ENCODE peak calls at places on chromosome 10, in six cellular contexts. F is foreskin fibroblast, X is iris pigment epithelial cell, K is epithelial cell of esophagus, O is ACHN, A is fibroblast of mammary gland. B is an unnamed sample.

GRCh38 chr10:43217563-43218205 is 49.2 kb downstream of the RASGEF1A start:
- DNase-seq in O (no peak), K (no peak), F (no peak), X (no peak), A (no peak), B (no peak)

GRCh38 chr10:104317195-104318095 is 20.8 kb downstream of the ITPRIP start:
- DNase-seq in O (no peak), X (peak), F (no peak), K (peak), A (peak), B (no peak)

GRCh38 chr10:102669206-102670064 is 25.2 kb downstream of the TRIM8 start:
- DNase-seq in K (peak), A (peak), F (peak), O (peak), X (peak), B (peak)

GRCh38 chr10:123316776-123317175 is 162.6 kb downstream of the BUB3 start:
- DNase-seq in A (no peak), F (no peak), X (no peak), O (no peak), K (no peak), B (no peak)

GRCh38 chr10:68096913-68097509 is 12.3 kb upstream of the MYPN start:
- DNase-seq in O (peak), K (peak), F (peak), X (peak), A (peak), B (peak)

GRCh38 chr10:75751232-75751631 is 319.8 kb downstream of the LRMDA start:
- DNase-seq in K (no peak), F (no peak), O (no peak), X (no peak), A (no peak), B (no peak)

GRCh38 chr10:21525367-21526183 is at the start of gene SKIDA1:
- DNase-seq in F (peak), A (peak), O (peak), K (peak), X (peak), B (peak)

GRCh38 chr10:71217266-71218045 is 5.1 kb downstream of the UNC5B start:
- DNase-seq in A (peak), K (peak), X (peak), F (no peak), O (peak), B (peak)

GRCh38 chr10:72175166-72175565 is 40.6 kb upstream of the ANAPC16 start:
- DNase-seq in K (peak), O (no peak), A (peak), F (peak), X (peak), B (no peak)

GRCh38 chr10:35463105-35463867 is 127.0 kb downstream of the CCNY start:
- DNase-seq in F (no peak), O (no peak), X (no peak), K (no peak), A (no peak), B (no peak)

GRCh38 chr10:17249820-17250219 is 21.8 kb downstream of the VIM start:
- DNase-seq in K (peak), A (peak), F (no peak), X (no peak), O (no peak), B (no peak)

GRCh38 chr10:69807696-69808095 is 6.0 kb downstream of the COL13A1 start:
- DNase-seq in K (peak), A (peak), X (peak), F (no peak), O (peak), B (no peak)

GRCh38 chr10:101226888-101227736 is 2.2 kb downstream of the LBX1 start:
- DNase-seq in F (no peak), A (no peak), X (no peak), O (no peak), K (no peak), B (no peak)

GRCh38 chr10:95325863-95326262 is 35.1 kb upstream of the PDLIM1 start:
- DNase-seq in F (no peak), X (no peak), A (no peak), O (no peak), K (no peak), B (no peak)

GRCh38 chr10:35684625-35685024 is 42.5 kb upstream of the FZD8 start:
- DNase-seq in A (no peak), O (no peak), K (no peak), F (no peak), X (no peak), B (no peak)

GRCh38 chr10:6114758-6115410 is 26.1 kb downstream of the RBM17 start:
- DNase-seq in K (peak), O (peak), F (peak), X (peak), A (peak), B (no peak)

GRCh38 chr10:113111900-113112853 is 162.1 kb downstream of the TCF7L2 start:
- DNase-seq in K (peak), X (peak), O (no peak), A (peak), F (peak), B (no peak)

GRCh38 chr10:8534089-8534488 is 479.6 kb downstream of the GATA3 start:
- DNase-seq in O (no peak), X (no peak), K (no peak), F (no peak), A (no peak), B (no peak)

B was measured in LoVo.